ENCODE peak calls at places on chromosome 19, in six cellular contexts. V is tibial nerve, G is progenitor cell of endocrine pancreas, E is neural crest cell, N is heart left ventricle, O is A549. R is an unnamed sample.

GRCh38 chr19:18450934-18451836 is 13.3 kb upstream of the ISYNA1 start:
- DNase-seq in E (peak; percentile 99), O (peak; percentile 64), G (peak; percentile 98), V (peak; percentile 95), N (peak; percentile 87), R (no peak)

GRCh38 chr19:49853852-49854849 is 3.2 kb downstream of the PTOV1 start:
- DNase-seq in N (no peak), E (no peak), O (no peak), G (no peak), V (no peak), R (no peak)

GRCh38 chr19:28008695-28009094 is 1204.3 kb downstream of the UQCRFS1 start:
- DNase-seq in O (no peak), V (no peak), N (no peak), E (no peak), G (no peak), R (no peak)

GRCh38 chr19:32543107-32543900 is 37.7 kb upstream of the PDCD5 start:
- DNase-seq in V (no peak), G (no peak), E (no peak), O (peak; percentile 29), N (no peak), R (peak; percentile 14)

GRCh38 chr19:13873776-13874515 is 3.0 kb upstream of the NANOS3 start:
- DNase-seq in O (no peak), E (no peak), V (no peak), N (no peak), G (no peak), R (no peak)

GRCh38 chr19:35596366-35596999 is 10.5 kb downstream of the PMIS2 start:
- DNase-seq in E (no peak), G (no peak), O (peak; percentile 73), N (no peak), V (no peak), R (no peak)

GRCh38 chr19:17255150-17255621 is 9.4 kb downstream of the USHBP1 start:
- DNase-seq in N (no peak), V (no peak), E (no peak), O (no peak), G (no peak), R (no peak)

GRCh38 chr19:18876865-18877264 is 19.1 kb downstream of the CERS1 start:
- DNase-seq in G (no peak), E (no peak), O (no peak), V (no peak), N (no peak), R (no peak)

GRCh38 chr19:41248895-41249294 is 15.3 kb upstream of the HNRNPUL1 start:
- DNase-seq in N (no peak), V (no peak), E (no peak), G (no peak), O (no peak), R (no peak)

GRCh38 chr19:55382522-55383054 is 1.5 kb downstream of the TMEM238 start:
- DNase-seq in E (no peak), V (no peak), O (no peak), G (no peak), N (no peak), R (no peak)

GRCh38 chr19:32808236-32808635 is 61.3 kb downstream of the SLC7A9 start:
- DNase-seq in G (no peak), V (no peak), O (no peak), E (no peak), N (no peak), R (no peak)

GRCh38 chr19:42197375-42197817 is 20.1 kb downstream of the DEDD2 start:
- DNase-seq in G (no peak), V (no peak), N (no peak), E (no peak), O (no peak), R (no peak)

GRCh38 chr19:44109458-44109857 is 3.7 kb upstream of the ZNF225 start:
- DNase-seq in O (no peak), G (no peak), V (no peak), E (no peak), N (no peak), R (no peak)

GRCh38 chr19:44112802-44113137 is 429 bp upstream of the ZNF225 start:
- DNase-seq in N (no peak), V (no peak), E (no peak), G (no peak), O (no peak), R (no peak)

GRCh38 chr19:44111910-44112463 is 1.2 kb upstream of the ZNF225 start:
- DNase-seq in N (no peak), G (no peak), V (no peak), O (no peak), E (peak; percentile 4), R (peak; percentile 59)

GRCh38 chr19:44113784-44114390 is 688 bp downstream of the ZNF225 start:
- DNase-seq in O (no peak), V (no peak), E (no peak), G (no peak), N (no peak), R (no peak)

DNA sequence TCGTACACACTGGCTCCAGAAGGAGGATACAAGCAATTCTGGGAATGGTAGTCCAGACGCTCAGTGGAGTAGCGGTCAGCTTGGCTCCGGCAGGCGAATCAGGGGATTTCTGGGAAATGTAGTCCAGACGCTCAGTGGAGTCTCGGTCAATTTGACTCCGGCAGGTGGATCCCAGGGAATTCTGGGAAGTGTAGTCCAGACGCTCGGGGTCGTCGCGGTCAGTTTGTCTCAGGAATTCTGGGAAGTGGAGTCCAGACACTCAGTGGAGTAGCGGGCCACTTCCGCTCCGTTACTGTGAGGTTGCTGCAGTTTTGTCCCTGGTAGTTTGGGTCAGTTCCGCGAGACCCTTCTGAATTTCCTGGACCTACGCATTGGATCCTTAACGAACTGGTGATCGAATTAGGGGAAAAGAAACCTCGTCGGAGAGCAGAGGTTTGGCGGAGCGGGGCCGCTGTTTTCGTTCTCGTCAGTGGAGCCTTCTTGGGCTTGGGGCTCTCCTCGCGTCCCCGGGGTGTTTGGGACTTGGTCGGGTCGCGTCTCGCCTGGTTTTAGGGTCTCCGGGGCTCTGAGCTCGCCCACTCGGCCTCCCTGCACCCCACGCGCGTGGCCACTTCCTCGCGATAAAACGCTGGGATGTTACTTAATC is at the start of gene ZNF225:
- DNase-seq in G (peak; percentile 87), E (peak; percentile 85), O (peak; percentile 99), V (peak; percentile 94), N (peak; percentile 97), R (peak; percentile 94)
- TF ChIP-seq CTCF in G (no peak), E (no peak), O (no peak), V (peak; percentile 43), N (no peak), R (no peak)

GRCh38 chr19:16078311-16078758 is 2.0 kb downstream of the TPM4 start:
- DNase-seq in V (peak; percentile 60), N (peak; percentile 42), G (no peak), O (peak; percentile 56), E (no peak), R (no peak)

GRCh38 chr19:16074488-16075365 is 1.6 kb upstream of the TPM4 start:
- DNase-seq in O (no peak), G (no peak), V (no peak), E (no peak), N (no peak), R (no peak)

GRCh38 chr19:16076958-16077611 is 790 bp downstream of the TPM4 start:
- DNase-seq in V (peak; percentile 61), O (no peak), N (peak; percentile 72), G (no peak), E (no peak), R (no peak)

GRCh38 chr19:16075430-16076153 is 703 bp upstream of the TPM4 start:
- DNase-seq in O (no peak), E (no peak), V (no peak), G (no peak), N (no peak), R (no peak)

DNA sequence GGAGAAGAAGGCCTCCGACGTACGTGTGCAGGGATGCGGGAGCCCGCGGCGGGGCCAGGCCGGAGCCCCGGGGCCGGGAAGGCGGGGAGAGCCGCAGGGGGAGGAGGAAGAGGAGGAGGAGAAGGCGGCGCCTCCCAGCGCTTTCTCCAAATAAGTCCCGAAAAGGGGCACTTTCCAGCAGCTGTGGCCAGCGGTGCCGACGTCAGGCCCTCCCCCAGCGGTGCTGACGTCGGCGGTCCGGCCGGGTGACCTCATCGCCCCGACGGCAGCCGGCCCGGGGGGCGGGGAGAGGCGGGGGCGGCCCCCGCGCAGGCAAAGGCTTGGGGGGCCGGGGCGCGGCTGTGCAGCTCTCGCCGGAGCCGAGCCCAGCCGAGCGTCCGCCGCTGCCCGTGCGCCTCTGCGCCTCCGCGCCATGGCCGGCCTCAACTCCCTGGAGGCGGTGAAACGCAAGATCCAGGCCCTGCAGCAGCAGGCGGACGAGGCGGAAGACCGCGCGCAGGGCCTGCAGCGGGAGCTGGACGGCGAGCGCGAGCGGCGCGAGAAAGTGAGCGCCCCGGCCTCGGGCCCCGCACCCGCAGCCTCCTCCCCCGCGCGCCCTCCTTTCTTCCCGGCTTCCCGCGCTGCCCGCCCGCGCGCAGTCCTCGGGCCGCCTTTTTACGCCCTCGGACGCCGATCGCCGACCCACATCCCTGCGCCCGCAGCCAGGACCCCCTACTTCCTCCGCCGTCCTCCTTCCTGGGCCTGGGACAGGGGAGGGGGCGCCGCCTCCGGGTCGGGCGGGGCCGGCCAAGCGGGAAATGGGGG is at the start of gene TPM4:
- DNase-seq in G (peak; percentile 75), N (peak; percentile 95), E (peak; percentile 71), O (peak; percentile 93), V (peak; percentile 85), R (peak; percentile 95)
- TF ChIP-seq CTCF in G (no peak), N (no peak), E (no peak), O (no peak), V (peak; percentile 30), R (no peak)

GRCh38 chr19:1888385-1888784 is 3.1 kb upstream of the ABHD17A start:
- DNase-seq in O (no peak), V (no peak), E (no peak), N (no peak), G (no peak), R (no peak)
- TF ChIP-seq CTCF in O (no peak), V (no peak), E (no peak), N (no peak), G (no peak), R (no peak)

DNA sequence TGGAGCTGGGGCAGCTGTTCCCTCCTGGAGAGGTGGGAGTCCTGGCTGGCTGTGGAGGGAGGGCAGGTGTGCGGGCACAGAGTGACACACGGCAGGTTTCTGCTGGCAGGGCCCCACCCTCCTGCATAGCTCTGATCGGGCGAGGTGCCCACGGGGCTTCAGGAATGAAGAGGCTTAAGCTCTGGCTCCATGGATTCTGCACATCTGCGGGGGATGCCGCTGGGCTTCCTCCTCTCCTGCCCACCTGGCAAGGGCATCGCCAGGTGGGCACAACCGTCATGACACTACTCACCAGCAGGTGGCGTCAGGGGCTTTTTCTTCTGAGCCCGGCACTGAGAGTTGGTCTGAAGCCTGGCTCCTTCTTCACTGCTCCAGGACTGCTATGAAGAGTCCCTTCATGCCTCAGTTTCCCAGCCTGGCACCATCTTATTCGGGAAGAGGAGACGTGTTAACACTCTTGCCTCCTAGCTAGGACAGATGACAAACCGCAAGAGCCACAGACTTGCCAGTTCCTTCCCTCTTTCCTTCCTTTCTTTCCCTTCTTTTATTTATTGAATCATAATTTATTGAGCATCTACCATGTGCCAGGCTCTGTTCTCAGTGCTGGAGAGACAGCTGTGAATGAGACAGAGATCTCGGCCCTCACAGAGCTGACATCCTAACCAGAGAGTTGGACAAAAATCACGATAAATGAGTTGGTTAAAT is 15.2 kb upstream of the PAK4 start:
- DNase-seq in G (peak; percentile 47), E (peak; percentile 54), N (no peak), V (peak; percentile 53), O (peak; percentile 72), R (no peak)
- TF ChIP-seq CTCF in G (peak; percentile 78), E (peak; percentile 81), N (peak; percentile 79), V (peak; percentile 76), O (peak; percentile 99), R (peak; percentile 76)

GRCh38 chr19:23996549-23996948 is 81.9 kb downstream of the ZNF726 start:
- DNase-seq in E (no peak), N (no peak), V (no peak), G (no peak), O (peak; percentile 48), R (no peak)
- TF ChIP-seq CTCF in E (peak; percentile 50), N (peak; percentile 30), V (no peak), G (peak; percentile 25), O (no peak), R (no peak)

GRCh38 chr19:11232555-11232954 is 6.9 kb upstream of the ANGPTL8 start:
- DNase-seq in V (no peak), O (no peak), N (no peak), G (no peak), E (no peak), R (no peak)
- TF ChIP-seq CTCF in V (no peak), O (no peak), N (no peak), G (no peak), E (no peak), R (no peak)

R was measured in AG09319.